ENCODE peak calls at places on chromosomes 4 and X, in seven cellular contexts. A is mesenchymal stem cell, E is IMR-90, S is H9, F is mesendoderm, L is H1, N is trophoblast cell. J is an unnamed sample.

GRCh38 chr4:145613546-145614234 is 5.5 kb upstream of the MMAA start:
- DNase-seq in N (no peak), E (no peak), S (no peak), F (no peak), A (no peak), L (no peak), J (no peak)

GRCh38 chr4:38560763-38561558 is 103.0 kb upstream of the KLF3 start:
- DNase-seq in A (no peak), S (no peak), N (no peak), E (no peak), F (no peak), L (no peak), J (no peak)

GRCh38 chrX:133250184-133251080 is 32.3 kb upstream of the TFDP3 start:
- DNase-seq in N (no peak), F (peak), S (no peak), E (no peak), L (no peak), A (no peak), J (no peak)

GRCh38 chr4:181148470-181148869 is 1094.7 kb upstream of the TENM3 start:
- DNase-seq in E (no peak), A (no peak), S (no peak), F (no peak), L (no peak), N (no peak), J (no peak)

GRCh38 chrX:152899111-152899873 is 1.4 kb downstream of the ZNF185 start:
- DNase-seq in N (no peak), L (no peak), F (no peak), A (no peak), S (no peak), E (no peak), J (no peak)

GRCh38 chr4:154018659-154019058 is 229.8 kb upstream of the SFRP2 start:
- DNase-seq in L (peak), A (no peak), E (no peak), F (peak), S (peak), N (no peak), J (peak)

GRCh38 chrX:87728024-87728423 is 210.4 kb downstream of the KLHL4 start:
- DNase-seq in L (no peak), F (no peak), E (no peak), S (no peak), A (no peak), N (no peak), J (no peak)

GRCh38 chrX:37926700-37927099 is 79.3 kb upstream of the DYNLT3 start:
- DNase-seq in L (no peak), N (peak), E (peak), A (peak), S (no peak), F (peak), J (no peak)

GRCh38 chr4:89338206-89338605 is 30.6 kb upstream of the GPRIN3 start:
- DNase-seq in A (no peak), L (no peak), N (no peak), E (no peak), S (no peak), F (no peak), J (no peak)

GRCh38 chr4:140296335-140296753 is 77.1 kb upstream of the SCOC start:
- DNase-seq in L (no peak), F (peak), A (peak), E (peak), S (no peak), N (peak), J (no peak)

GRCh38 chr4:63085091-63085490 is 1324.2 kb downstream of the TECRL start:
- DNase-seq in A (no peak), E (no peak), S (no peak), L (no peak), F (no peak), N (peak), J (no peak)

GRCh38 chr4:78058591-78059523 is 1.7 kb downstream of the FRAS1 start:
- DNase-seq in N (peak), A (peak), F (peak), E (no peak), L (peak), S (peak), J (peak)

GRCh38 chrX:39484669-39485068 is 613.1 kb downstream of the BCOR start:
- DNase-seq in F (no peak), N (no peak), S (no peak), E (no peak), A (no peak), L (no peak), J (no peak)

GRCh38 chr4:845233-845835 is 19.4 kb upstream of the CPLX1 start:
- DNase-seq in N (no peak), L (no peak), A (peak), E (peak), S (no peak), F (no peak), J (no peak)

GRCh38 chr4:122218762-122219161 is 66.6 kb downstream of the BLTP1 start:
- DNase-seq in L (no peak), F (peak), N (peak), S (no peak), A (peak), E (peak), J (no peak)

GRCh38 chrX:8955521-8955920 is 78.4 kb downstream of the FAM9B start:
- DNase-seq in S (no peak), F (no peak), N (no peak), A (no peak), L (no peak), E (no peak), J (no peak)

GRCh38 chr4:183797445-183798248 is 107.5 kb upstream of the STOX2 start:
- DNase-seq in F (peak), S (peak), N (peak), E (no peak), A (no peak), L (peak), J (peak)

GRCh38 chrX:121008920-121009319 is 23.4 kb upstream of the CT47A1 start:
- DNase-seq in N (no peak), E (no peak), A (no peak), S (no peak), L (no peak), F (no peak), J (no peak)

GRCh38 chr4:148108776-148109175 is 333.4 kb downstream of the NR3C2 start:
- DNase-seq in S (no peak), F (no peak), N (no peak), L (no peak), A (no peak), E (no peak), J (no peak)

GRCh38 chrX:17655232-17656034 is 81.9 kb upstream of the SCML1 start:
- DNase-seq in E (peak), L (peak), N (peak), S (peak), A (no peak), F (peak), J (no peak)

GRCh38 chr4:185283723-185284122 is 74.3 kb downstream of the SNX25 start:
- DNase-seq in L (no peak), A (no peak), E (peak), N (no peak), F (no peak), S (no peak), J (no peak)

GRCh38 chr4:127888559-127888958 is 7.9 kb downstream of the PLK4 start:
- DNase-seq in E (no peak), A (no peak), F (no peak), N (no peak), S (no peak), L (no peak), J (no peak)

GRCh38 chr4:183101956-183102480 is 3.0 kb downstream of the WWC2 start:
- DNase-seq in A (no peak), F (no peak), E (no peak), N (peak), L (no peak), S (no peak), J (no peak)

GRCh38 chrX:77493677-77494553 is 46.7 kb downstream of the FGF16 start:
- DNase-seq in L (peak), S (peak), A (peak), F (peak), N (peak), E (peak), J (peak)

GRCh38 chr4:139524062-139524631 is 31.9 kb downstream of the SETD7 start:
- DNase-seq in E (peak), L (no peak), S (no peak), A (peak), N (peak), F (no peak), J (no peak)

GRCh38 chrX:1210844-1211243 is 1.6 kb downstream of the CRLF2 start:
- DNase-seq in E (no peak), F (no peak), N (no peak), A (no peak), S (no peak), L (no peak), J (no peak)
- H3K4ac ChIP-seq in E (no peak), F (no peak), N (no peak), A (no peak), S (no peak), L (no peak), J (no peak)

GRCh38 chr4:134122903-134123302 is 78.7 kb downstream of the PABPC4L start:
- DNase-seq in A (no peak), F (no peak), E (no peak), S (no peak), N (no peak), L (no peak), J (no peak)

GRCh38 chr4:134117785-134118184 is 83.8 kb downstream of the PABPC4L start:
- DNase-seq in S (no peak), E (no peak), L (no peak), F (no peak), A (no peak), N (no peak), J (no peak)
- H3K23ac ChIP-seq in S (no peak), E (no peak), L (no peak), F (no peak), A (no peak), N (no peak), J (no peak)

GRCh38 chr4:7651461-7651921 is 216.8 kb upstream of the PSAPL1 start:
- DNase-seq in E (peak), A (peak), N (peak), S (peak), F (peak), L (no peak), J (no peak)
- H3K4ac ChIP-seq in E (peak), A (peak), N (no peak), S (no peak), F (no peak), L (no peak), J (no peak)

GRCh38 chrX:122940199-122940598 is 243.9 kb upstream of the GRIA3 start:
- DNase-seq in F (no peak), L (no peak), N (no peak), S (no peak), E (no peak), A (no peak), J (no peak)
- H3K23ac ChIP-seq in F (no peak), L (no peak), N (no peak), S (no peak), E (no peak), A (no peak), J (no peak)

GRCh38 chr4:81398379-81398778 is 73.3 kb downstream of the RASGEF1B start:
- DNase-seq in A (no peak), L (no peak), S (no peak), F (no peak), N (no peak), E (no peak), J (no peak)
- H3K4ac ChIP-seq in A (no peak), L (no peak), S (no peak), F (no peak), N (no peak), E (no peak), J (no peak)

DNA sequence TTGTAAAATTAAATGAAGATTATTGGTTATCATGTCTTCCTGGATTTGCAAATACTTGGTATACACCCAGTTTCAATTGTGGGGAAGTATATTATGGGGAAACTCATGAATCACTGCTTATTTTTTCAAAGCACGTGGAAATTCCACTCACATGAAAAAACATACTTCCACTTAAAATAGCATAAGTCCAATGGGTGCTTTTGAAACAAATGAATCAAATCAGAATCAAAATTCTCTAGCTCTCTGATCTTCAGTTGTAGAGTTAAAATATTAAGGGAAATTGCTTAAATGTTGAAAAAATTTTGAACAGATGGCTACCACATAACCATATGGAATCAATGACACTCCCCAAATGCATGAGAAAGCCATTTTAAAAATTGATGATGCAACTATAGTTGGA is 93.0 kb downstream of the ARSF start:
- DNase-seq in N (no peak), A (no peak), L (no peak), E (peak), S (no peak), F (no peak), J (no peak)
- H3K23ac ChIP-seq in N (no peak), A (no peak), L (no peak), E (no peak), S (no peak), F (no peak), J (no peak)

GRCh38 chr4:2819244-2820215 is 24.1 kb upstream of the ADD1 start:
- DNase-seq in S (no peak), L (no peak), N (no peak), F (no peak), E (no peak), A (no peak), J (no peak)
- H3K4ac ChIP-seq in S (no peak), L (no peak), N (no peak), F (no peak), E (no peak), A (no peak), J (no peak)

GRCh38 chrX:49211074-49211473 is 11.1 kb upstream of the SYP start:
- DNase-seq in E (no peak), N (no peak), A (no peak), S (no peak), L (no peak), F (no peak), J (no peak)
- H3K23ac ChIP-seq in E (no peak), N (no peak), A (no peak), S (no peak), L (no peak), F (no peak), J (no peak)

GRCh38 chr4:20480161-20480947 is 219.9 kb upstream of the PACRGL start:
- DNase-seq in A (no peak), E (no peak), F (no peak), L (no peak), S (no peak), N (no peak), J (no peak)
- H3K4ac ChIP-seq in A (no peak), E (no peak), F (no peak), L (no peak), S (no peak), N (no peak), J (no peak)

GRCh38 chrX:141714680-141715079 is 16.1 kb upstream of the SPANXD start:
- DNase-seq in L (no peak), E (no peak), S (no peak), A (no peak), F (no peak), N (no peak), J (no peak)
- H3K23ac ChIP-seq in L (no peak), E (no peak), S (no peak), A (no peak), F (no peak), N (no peak), J (no peak)

J was measured in neuronal stem cell.